ENCODE peak calls at places on chromosomes 2 and 18, in seven cellular contexts. G, K, T, V, Q, M and D are unnamed samples.

GRCh38 chr2:209600257-209601180 is 171.1 kb upstream of the UNC80 start:
- DNase-seq in G (no peak), K (no peak), T (no peak), V (no peak), Q (no peak), M (no peak), D (no peak)

GRCh38 chr2:145854039-145854755 is 1334.3 kb upstream of the ZEB2 start:
- DNase-seq in G (no peak), K (no peak), T (no peak), V (no peak), Q (no peak), M (no peak), D (no peak)

GRCh38 chr18:30860741-30861140 is 181.8 kb downstream of the DSC3 start:
- DNase-seq in G (no peak), K (no peak), T (no peak), V (no peak), Q (no peak), M (no peak), D (no peak)

GRCh38 chr2:55530539-55531081 is 11.1 kb downstream of the CFAP36 start:
- DNase-seq in G (no peak), K (no peak), T (no peak), V (no peak), Q (no peak), M (no peak), D (no peak)

GRCh38 chr2:157932480-157933205 is 56.5 kb upstream of the ACVR1 start:
- DNase-seq in G (no peak), K (no peak), T (peak), V (no peak), Q (no peak), M (no peak), D (no peak)

GRCh38 chr2:67650292-67651133 is 253.4 kb downstream of the ETAA1 start:
- DNase-seq in G (peak), K (no peak), T (peak), V (peak), Q (peak), M (peak), D (no peak)

GRCh38 chr18:13254971-13255927 is 36.7 kb downstream of the LDLRAD4 start:
- DNase-seq in G (no peak), K (no peak), T (peak), V (no peak), Q (no peak), M (peak), D (no peak)

GRCh38 chr18:62716679-62717058 is 1.3 kb downstream of the PHLPP1 start:
- DNase-seq in G (no peak), K (peak), T (no peak), V (peak), Q (peak), M (peak), D (no peak)

GRCh38 chr18:79621501-79621900 is 58.1 kb upstream of the CTDP1 start:
- DNase-seq in G (no peak), K (no peak), T (no peak), V (no peak), Q (no peak), M (no peak), D (no peak)

GRCh38 chr2:24438106-24438505 is 52.9 kb upstream of the NCOA1 start:
- DNase-seq in G (no peak), K (no peak), T (no peak), V (no peak), Q (no peak), M (no peak), D (no peak)

GRCh38 chr2:132489150-132489549 is 72.5 kb downstream of the GPR39 start:
- DNase-seq in G (no peak), K (no peak), T (peak), V (no peak), Q (no peak), M (no peak), D (no peak)

GRCh38 chr2:119202610-119203351 is 20.9 kb upstream of the STEAP3 start:
- DNase-seq in G (no peak), K (no peak), T (no peak), V (no peak), Q (no peak), M (no peak), D (no peak)

GRCh38 chr2:188975497-188976102 is 1.4 kb downstream of the COL3A1 start:
- DNase-seq in G (peak), K (no peak), T (no peak), V (peak), Q (no peak), M (no peak), D (no peak)

GRCh38 chr18:79747156-79747845 is 50.4 kb upstream of the KCNG2 start:
- DNase-seq in G (no peak), K (no peak), T (peak), V (no peak), Q (no peak), M (no peak), D (no peak)

GRCh38 chr2:165002638-165003037 is 47.3 kb upstream of the SLC38A11 start:
- DNase-seq in G (no peak), K (no peak), T (no peak), V (no peak), Q (no peak), M (no peak), D (no peak)

GRCh38 chr2:238277695-238278094 is 10.7 kb downstream of the PER2 start:
- DNase-seq in G (no peak), K (no peak), T (peak), V (no peak), Q (peak), M (no peak), D (no peak)
- TF ChIP-seq CTCF in G (no peak), K (no peak), T (peak), V (no peak), Q (peak), M (no peak), D (no peak)

GRCh38 chr2:135819211-135819610 is 17.8 kb downstream of the LCT start:
- DNase-seq in G (no peak), K (no peak), T (peak), V (no peak), Q (peak), M (no peak), D (no peak)
- TF ChIP-seq CTCF in G (peak), K (no peak), T (peak), V (peak), Q (peak), M (peak), D (no peak)

GRCh38 chr2:190328748-190329147 is 9.1 kb upstream of the HIBCH start:
- DNase-seq in G (no peak), K (no peak), T (no peak), V (no peak), Q (peak), M (no peak), D (no peak)
- TF ChIP-seq CTCF in G (peak), K (no peak), T (peak), V (no peak), Q (peak), M (peak), D (no peak)

DNA sequence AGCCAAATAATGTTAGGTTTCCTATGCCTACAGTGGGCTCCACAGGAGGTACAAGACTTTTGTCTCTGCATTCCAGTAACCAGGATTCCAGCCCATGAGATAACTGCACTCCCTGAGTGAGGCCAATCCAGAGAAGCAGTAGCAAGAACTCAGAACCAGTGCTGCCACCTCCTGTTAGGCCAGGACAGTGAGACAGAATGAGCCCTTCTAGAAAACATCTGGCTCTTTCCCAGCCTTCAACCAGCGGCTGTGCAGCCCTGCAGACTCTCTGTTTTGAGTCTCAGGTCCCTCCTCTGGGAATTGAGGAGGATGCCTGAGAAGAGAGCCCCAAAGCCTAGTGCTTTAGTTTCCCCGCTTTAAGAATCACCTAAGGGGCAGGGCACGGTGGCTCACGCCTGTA is 44.2 kb downstream of the ARID5A start:
- DNase-seq in G (no peak), K (no peak), T (peak), V (no peak), Q (peak), M (no peak), D (no peak)
- TF ChIP-seq CTCF in G (no peak), K (no peak), T (peak), V (no peak), Q (peak), M (peak), D (no peak)

GRCh38 chr18:2716394-2717326 is 61.1 kb downstream of the SMCHD1 start:
- DNase-seq in G (no peak), K (no peak), T (no peak), V (no peak), Q (no peak), M (no peak), D (no peak)
- TF ChIP-seq CTCF in G (no peak), K (no peak), T (no peak), V (no peak), Q (no peak), M (no peak), D (no peak)

GRCh38 chr2:110755494-110756078 is 23.2 kb downstream of the ACOXL start:
- DNase-seq in G (no peak), K (no peak), T (no peak), V (no peak), Q (no peak), M (no peak), D (no peak)
- TF ChIP-seq CTCF in G (peak), K (peak), T (peak), V (peak), Q (peak), M (peak), D (peak)

DNA sequence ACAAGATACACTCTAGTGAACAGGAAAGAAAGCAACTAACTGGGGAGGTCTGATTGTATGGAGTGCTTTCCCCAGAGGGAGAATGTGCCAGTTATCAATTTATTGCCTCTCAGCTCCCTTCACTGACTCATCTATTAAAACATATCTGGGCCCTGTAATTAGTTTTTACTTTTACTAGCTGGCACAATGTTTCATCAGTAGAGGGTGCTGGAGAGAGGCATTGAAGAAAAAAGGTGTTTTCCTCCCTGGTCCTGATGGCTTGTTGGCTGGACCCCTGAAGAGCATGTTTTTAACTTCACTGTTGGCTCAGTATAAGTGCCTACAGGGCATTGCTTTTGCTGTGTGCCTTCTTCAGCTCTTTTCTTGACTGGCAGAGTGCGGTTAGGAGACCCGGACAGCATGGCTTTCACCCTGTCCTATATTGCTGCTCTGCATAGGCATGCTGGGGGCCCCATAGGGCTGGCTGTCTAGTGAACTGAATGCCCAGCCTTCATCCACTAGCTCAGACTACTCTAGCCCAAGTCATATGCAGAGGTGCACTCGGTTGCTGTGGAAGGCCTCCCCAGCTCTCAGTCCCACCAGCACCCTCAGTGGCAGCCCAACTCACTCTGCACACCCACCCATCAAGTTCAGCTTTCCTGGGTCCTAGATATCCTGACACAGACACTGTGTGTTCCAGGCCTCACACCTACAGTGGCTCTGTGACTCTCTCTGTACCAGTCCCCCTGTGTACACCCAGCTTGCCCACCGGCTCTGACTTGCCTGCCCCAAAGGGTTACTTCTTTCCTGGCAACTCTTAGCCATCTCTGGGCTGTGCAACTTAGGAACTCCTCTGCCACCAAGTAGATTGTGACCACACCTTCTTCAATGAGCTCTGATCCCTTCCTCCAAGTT is 62.3 kb upstream of the ACYP2 start:
- DNase-seq in G (no peak), K (no peak), T (peak), V (no peak), Q (no peak), M (no peak), D (no peak)
- TF ChIP-seq CTCF in G (peak), K (no peak), T (peak), V (no peak), Q (no peak), M (no peak), D (no peak)

GRCh38 chr2:78999410-78999809 is 26.1 kb upstream of the REG3G start:
- DNase-seq in G (no peak), K (no peak), T (no peak), V (no peak), Q (peak), M (no peak), D (no peak)

GRCh38 chr2:78992807-78993517 is 32.5 kb upstream of the REG3G start:
- DNase-seq in G (no peak), K (no peak), T (peak), V (peak), Q (no peak), M (no peak), D (no peak)

GRCh38 chr2:78992451-78992806 is 33.1 kb upstream of the REG3G start:
- DNase-seq in G (no peak), K (no peak), T (peak), V (no peak), Q (peak), M (no peak), D (no peak)

GRCh38 chr2:78993518-78994148 is 31.9 kb upstream of the REG3G start:
- DNase-seq in G (no peak), K (no peak), T (no peak), V (no peak), Q (no peak), M (no peak), D (no peak)

DNA sequence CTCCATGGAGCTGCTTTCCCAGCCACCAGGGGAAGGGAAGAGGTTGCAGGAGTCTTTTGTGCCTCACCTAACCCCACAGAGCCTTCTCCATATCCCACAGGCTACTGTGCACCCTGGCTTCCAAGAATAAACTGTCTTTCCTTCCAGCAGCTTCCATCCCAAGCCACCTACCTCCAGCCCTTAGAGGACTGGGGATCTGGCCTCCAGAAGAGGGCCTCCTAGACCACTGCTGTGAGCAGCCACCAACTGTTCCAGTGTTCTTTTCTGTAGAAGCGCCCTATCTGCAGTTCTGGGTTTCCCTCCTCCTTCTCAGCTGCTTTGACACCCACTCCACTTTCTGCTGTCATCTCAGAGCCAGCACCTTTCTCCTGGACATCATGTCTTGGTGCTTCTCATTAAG is 30.7 kb upstream of the REG3G start:
- DNase-seq in G (no peak), K (no peak), T (no peak), V (no peak), Q (no peak), M (no peak), D (no peak)
- TF ChIP-seq CTCF in G (no peak), K (no peak), T (peak), V (no peak), Q (no peak), M (no peak), D (no peak)

DNA sequence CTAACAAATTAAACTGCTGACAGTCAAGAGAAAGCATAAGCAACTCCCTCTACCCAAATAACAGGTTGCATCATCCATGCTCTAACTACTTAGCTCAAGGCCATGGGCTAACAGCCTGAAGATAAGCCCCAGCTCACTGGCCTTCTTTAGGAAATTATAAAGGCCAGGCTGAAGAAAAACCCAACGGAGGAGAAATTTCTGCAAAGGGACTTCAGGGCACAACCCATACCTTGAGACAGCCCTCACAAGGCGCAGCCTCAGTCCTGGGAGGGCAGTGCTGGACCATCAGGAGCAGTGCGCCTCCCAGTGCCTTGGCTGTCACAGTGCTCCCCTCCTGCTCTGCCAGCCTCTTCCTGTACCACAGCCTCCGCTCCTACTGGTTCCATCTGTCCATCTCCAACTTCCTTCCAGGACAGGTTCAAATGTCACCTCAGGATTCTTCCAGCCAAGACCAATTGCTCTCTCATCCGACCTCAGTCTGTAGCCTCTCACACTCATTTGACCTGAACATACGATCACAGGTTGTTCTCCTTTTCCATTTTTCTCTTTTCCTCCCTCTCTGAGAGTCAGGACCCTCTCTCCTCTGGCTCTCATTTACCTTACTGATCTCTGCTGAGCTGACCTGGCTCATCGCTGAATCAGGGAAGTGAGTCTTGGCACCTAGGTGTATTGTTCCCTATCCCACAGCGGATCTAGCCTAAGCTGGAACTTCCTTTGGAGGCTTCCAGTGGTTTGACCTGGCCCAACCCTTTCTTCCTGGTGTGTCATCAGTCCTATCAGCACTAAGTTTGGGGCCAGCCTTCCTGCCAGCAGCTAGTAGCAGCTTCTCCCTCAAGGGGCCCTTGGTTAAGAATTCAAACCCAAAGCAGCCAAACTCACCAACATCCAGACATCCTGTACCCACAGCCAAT is 1.9 kb downstream of the MCFD2 start:
- DNase-seq in G (no peak), K (no peak), T (peak), V (peak), Q (peak), M (no peak), D (no peak)
- TF ChIP-seq CTCF in G (no peak), K (no peak), T (no peak), V (no peak), Q (no peak), M (no peak), D (no peak)

GRCh38 chr18:37452015-37452414 is 113.6 kb downstream of the CELF4 start:
- DNase-seq in G (no peak), K (no peak), T (no peak), V (no peak), Q (no peak), M (no peak), D (no peak)

GRCh38 chr18:37452697-37453385 is 112.8 kb downstream of the CELF4 start:
- DNase-seq in G (no peak), K (no peak), T (no peak), V (no peak), Q (no peak), M (no peak), D (no peak)

GRCh38 chr18:37449618-37450017 is 116.0 kb downstream of the CELF4 start:
- DNase-seq in G (no peak), K (no peak), T (no peak), V (no peak), Q (no peak), M (no peak), D (no peak)

GRCh38 chr18:37451239-37451825 is 114.3 kb downstream of the CELF4 start:
- DNase-seq in G (no peak), K (no peak), T (no peak), V (no peak), Q (no peak), M (no peak), D (no peak)

GRCh38 chr18:37450434-37451133 is 115.0 kb downstream of the CELF4 start:
- DNase-seq in G (no peak), K (no peak), T (peak), V (peak), Q (no peak), M (no peak), D (no peak)
- TF ChIP-seq CTCF in G (no peak), K (no peak), T (no peak), V (no peak), Q (no peak), M (no peak), D (no peak)